ENCODE peak calls at places on chromosomes 6 and 20, in seven cellular contexts. J is midbrain; X is stimulated activated naive CD8-positive, alpha-beta T cell treated with anti-CD3 and anti-CD28 coated beads, Interleukin-15, Interleukin-2, amounts not matched to agents 100 U/mL and 50 U/mL, for 24 hours; N is left colon; A is iPS-NIHi11; L is AG09309; H is NCI-H146. P is an unnamed sample.

GRCh38 chr20:64100946-64101688 is 6.2 kb downstream of the NPBWR2 start:
- DNase-seq in A (no peak), N (no peak), L (no peak), X (peak), J (no peak), H (no peak), P (no peak)

GRCh38 chr6:3282461-3283236 is 23.9 kb downstream of the PSMG4 start:
- DNase-seq in H (no peak), X (no peak), N (no peak), L (no peak), J (no peak), A (no peak), P (no peak)

GRCh38 chr6:159931112-159931511 is 37.8 kb upstream of the IGF2R start:
- DNase-seq in J (no peak), A (no peak), L (no peak), X (peak), N (no peak), H (no peak), P (no peak)

GRCh38 chr6:21754891-21755290 is 161.3 kb downstream of the SOX4 start:
- DNase-seq in X (no peak), L (no peak), N (no peak), A (no peak), H (no peak), J (no peak), P (no peak)

GRCh38 chr6:100126682-100127484 is 132.9 kb upstream of the MCHR2 start:
- DNase-seq in N (no peak), J (no peak), H (no peak), L (no peak), X (no peak), A (peak), P (no peak)

GRCh38 chr6:33683051-33683571 is 28.4 kb downstream of the UQCC2 start:
- DNase-seq in A (no peak), H (no peak), X (peak), J (peak), L (no peak), N (no peak), P (no peak)

GRCh38 chr6:159505140-159505922 is 187.7 kb downstream of the SOD2 start:
- DNase-seq in N (no peak), A (no peak), L (no peak), H (no peak), J (peak), X (no peak), P (no peak)

GRCh38 chr6:155201461-155202226 is 62.2 kb upstream of the CLDN20 start:
- DNase-seq in L (peak), A (no peak), J (no peak), H (peak), N (no peak), X (no peak), P (peak)

GRCh38 chr20:36241678-36242077 is 5.4 kb downstream of the AAR2 start:
- DNase-seq in J (no peak), L (no peak), N (no peak), X (no peak), H (no peak), A (no peak), P (no peak)

GRCh38 chr6:4727671-4728435 is 48.4 kb upstream of the CDYL start:
- DNase-seq in J (no peak), A (no peak), N (peak), L (no peak), X (peak), H (no peak), P (no peak)

GRCh38 chr6:40395066-40395697 is 192.0 kb downstream of the LRFN2 start:
- DNase-seq in L (no peak), X (no peak), J (no peak), A (no peak), N (no peak), H (peak), P (no peak)

GRCh38 chr6:168242111-168242510 is 77.5 kb downstream of the DACT2 start:
- DNase-seq in N (no peak), X (no peak), L (no peak), J (no peak), A (no peak), H (no peak), P (no peak)

GRCh38 chr20:20364747-20365558 is 3.0 kb upstream of the INSM1 start:
- DNase-seq in H (peak), X (peak), A (no peak), L (no peak), N (no peak), J (no peak), P (no peak)

GRCh38 chr6:4378319-4378996 is 243.1 kb upstream of the ECI2 start:
- DNase-seq in L (no peak), J (no peak), H (no peak), X (no peak), N (no peak), A (no peak), P (no peak)

GRCh38 chr6:90500458-90500857 is 86.4 kb downstream of the MAP3K7 start:
- DNase-seq in H (no peak), N (no peak), L (no peak), A (no peak), X (no peak), J (no peak), P (peak)

GRCh38 chr20:36120991-36121390 is 33.5 kb upstream of the EPB41L1 start:
- DNase-seq in A (no peak), X (no peak), L (no peak), J (no peak), N (no peak), H (no peak), P (no peak)

GRCh38 chr6:218153-219018 is 73.9 kb upstream of the DUSP22 start:
- DNase-seq in J (no peak), N (no peak), H (no peak), X (no peak), A (no peak), L (no peak), P (no peak)

GRCh38 chr20:56945057-56945456 is 316.0 kb downstream of the TFAP2C start:
- DNase-seq in N (no peak), J (no peak), A (no peak), H (no peak), L (peak), X (no peak), P (no peak)

GRCh38 chr6:72425003-72425681 is 196.7 kb upstream of the KCNQ5 start:
- DNase-seq in H (no peak), J (no peak), L (peak), A (no peak), X (no peak), N (no peak), P (no peak)

GRCh38 chr20:25288291-25289181 is 40.7 kb downstream of the PYGB start:
- DNase-seq in N (peak), H (no peak), A (no peak), J (no peak), X (no peak), L (no peak), P (no peak)

GRCh38 chr6:169073311-169073710 is 180.3 kb downstream of the THBS2 start:
- DNase-seq in A (no peak), N (no peak), J (no peak), H (no peak), X (no peak), L (peak), P (no peak)

P was measured in HAP-1.